ENCODE peak calls at places on chromosome 1, in seven cellular contexts. U is heart left ventricle; F is progenitor cell of endocrine pancreas; V is D341Med; G is stimulated activated CD4-positive, alpha-beta T cell treated with anti-CD3 and anti-CD28 coated beads, Interleukin-12 subunit alpha, Interleukin-12 subunit beta, amount 100 ng/mL, for 48 hours; R is NAMALWA; D is NB4. P is an unnamed sample.

GRCh38 chr1:14605945-14606344 is 7.5 kb downstream of the KAZN start:
- DNase-seq in U (no peak), F (no peak), V (no peak), G (no peak), R (no peak), D (no peak), P (no peak)

GRCh38 chr1:204150702-204151561 is 912 bp downstream of the ETNK2 start:
- DNase-seq in U (no peak), F (no peak), V (peak; percentile 56), G (no peak), R (no peak), D (peak; percentile 36), P (no peak)

GRCh38 chr1:220448217-220448616 is 79.7 kb upstream of the MARK1 start:
- DNase-seq in U (no peak), F (no peak), V (no peak), G (no peak), R (no peak), D (no peak), P (no peak)

GRCh38 chr1:177068011-177068410 is 96.5 kb downstream of the ASTN1 start:
- DNase-seq in U (no peak), F (no peak), V (no peak), G (no peak), R (no peak), D (no peak), P (no peak)

GRCh38 chr1:163055531-163055930 is 13.6 kb upstream of the RGS4 start:
- DNase-seq in U (no peak), F (no peak), V (no peak), G (no peak), R (no peak), D (peak; percentile 2), P (no peak)

GRCh38 chr1:8699679-8700078 is 117.8 kb downstream of the RERE start:
- DNase-seq in U (no peak), F (no peak), V (no peak), G (no peak), R (no peak), D (no peak), P (no peak)

GRCh38 chr1:205746757-205747412 is 3.1 kb downstream of the NUCKS1 start:
- DNase-seq in U (no peak), F (no peak), V (no peak), G (no peak), R (no peak), D (no peak), P (no peak)

GRCh38 chr1:108600504-108600903 is 40.6 kb downstream of the EEIG2 start:
- DNase-seq in U (no peak), F (no peak), V (no peak), G (no peak), R (no peak), D (no peak), P (no peak)

GRCh38 chr1:18299441-18300338 is 181.0 kb upstream of the KLHDC7A start:
- DNase-seq in U (no peak), F (no peak), V (peak; percentile 71), G (no peak), R (peak; percentile 62), D (peak; percentile 12), P (peak; percentile 30)

GRCh38 chr1:93751391-93752250 is 70.0 kb upstream of the BCAR3 start:
- DNase-seq in U (peak; percentile 89), F (no peak), V (no peak), G (no peak), R (no peak), D (no peak), P (no peak)